ENCODE peak calls at places on chromosomes 5 and 9, in four cellular contexts. R is left ventricle myocardium inferior, K is astrocyte, L is right lobe of liver. H is an unnamed sample. For H3K36me3 and H3K4me1, the result is how much of the 10 kb centered on the place peaks cover.

GRCh38 chr5:139878093-139878492 is 82.5 kb downstream of the PSD2 start:
- DNase-seq in L (peak), R (no peak), K (no peak), H (no peak)

GRCh38 chr9:84955971-84956370 is 286.4 kb downstream of the NTRK2 start:
- DNase-seq in R (no peak), L (no peak), K (peak), H (no peak)

GRCh38 chr5:172187118-172188032 is 649 bp downstream of the STK10 start:
- DNase-seq in K (peak), R (peak), L (peak), H (peak)

GRCh38 chr5:139104577-139105271 is 93.4 kb downstream of the SIL1 start:
- DNase-seq in L (no peak), K (peak), R (peak), H (no peak)

GRCh38 chr9:19201899-19202891 is 28.3 kb upstream of the DENND4C start:
- DNase-seq in K (no peak), L (peak), R (no peak), H (peak)

GRCh38 chr5:3345195-3345594 is 250.4 kb upstream of the IRX1 start:
- DNase-seq in K (no peak), L (no peak), R (no peak), H (no peak)

GRCh38 chr5:137231535-137231934 is 267.6 kb downstream of the SPOCK1 start:
- DNase-seq in K (peak), L (no peak), R (no peak), H (no peak)

GRCh38 chr5:171574374-171574773 is 154.9 kb downstream of the FGF18 start:
- DNase-seq in R (peak), K (no peak), L (no peak), H (no peak)

GRCh38 chr5:73274870-73275756 is 102.1 kb downstream of the TMEM174 start:
- DNase-seq in R (no peak), L (no peak), K (no peak), H (no peak)

GRCh38 chr9:71816782-71817549 is 48.7 kb upstream of the CEMIP2 start:
- DNase-seq in K (no peak), L (no peak), R (no peak), H (no peak)

GRCh38 chr5:5218396-5218795 is 78.3 kb downstream of the ADAMTS16 start:
- DNase-seq in R (no peak), K (no peak), L (no peak), H (no peak)

GRCh38 chr9:14315754-14316573 is 2.0 kb upstream of the NFIB start:
- DNase-seq in L (peak), R (peak), K (no peak), H (peak)

GRCh38 chr9:94560237-94560636 is 5.4 kb downstream of the PCAT7 start:
- DNase-seq in R (no peak), L (no peak), K (no peak), H (no peak)

GRCh38 chr5:17216176-17216973 is 1.1 kb upstream of the BASP1 start:
- DNase-seq in K (no peak), R (peak), L (peak), H (peak)

GRCh38 chr9:129453734-129454133 is 167.2 kb downstream of the C9orf50 start:
- DNase-seq in L (no peak), R (no peak), K (no peak), H (no peak)

GRCh38 chr5:78527054-78527884 is 121.3 kb downstream of the LHFPL2 start:
- DNase-seq in L (no peak), R (peak), K (peak), H (peak)

GRCh38 chr5:50667079-50667652 is 729 bp downstream of the PARP8 start:
- DNase-seq in L (peak), R (peak), K (peak), H (peak)

GRCh38 chr5:95533761-95534160 is 21.0 kb downstream of the SKIC3 start:
- DNase-seq in K (no peak), R (no peak), L (no peak), H (no peak)

GRCh38 chr5:136197462-136198142 is 4.6 kb upstream of the SMIM32 start:
- DNase-seq in L (no peak), R (no peak), K (no peak), H (no peak)

GRCh38 chr5:77143998-77144836 is 57.1 kb upstream of the ZBED3 start:
- DNase-seq in K (peak), L (peak), R (peak), H (peak)

GRCh38 chr5:167770461-167770860 is 521.0 kb upstream of the WWC1 start:
- DNase-seq in K (peak), L (no peak), R (no peak), H (no peak)

GRCh38 chr5:160118349-160119141 is 705 bp downstream of the PWWP2A start:
- DNase-seq in K (no peak), L (peak), R (peak), H (peak)

GRCh38 chr5:173591300-173591622 is 25.2 kb downstream of the BOD1 start:
- DNase-seq in K (peak), R (no peak), L (no peak), H (no peak)

GRCh38 chr9:135568026-135568425 is 6.5 kb downstream of the PAEP start:
- DNase-seq in K (no peak), R (no peak), L (no peak), H (no peak)

GRCh38 chr5:137695651-137696428 is 40.0 kb downstream of the KLHL3 start:
- DNase-seq in L (no peak), K (no peak), R (no peak), H (no peak)

GRCh38 chr5:142129447-142129846 is 20.9 kb downstream of the NDFIP1 start:
- DNase-seq in L (no peak), K (no peak), R (no peak), H (no peak)

GRCh38 chr9:109179801-109180523 is 12.9 kb upstream of the FRRS1L start:
- DNase-seq in R (peak), L (no peak), K (no peak), H (no peak)

GRCh38 chr5:178111925-178112324 is 1.4 kb upstream of the N4BP3 start:
- DNase-seq in K (no peak), R (no peak), L (no peak), H (no peak)

GRCh38 chr9:115939065-115939765 is 214.4 kb upstream of the PAPPA start:
- DNase-seq in R (no peak), K (peak), L (no peak), H (no peak)

GRCh38 chr5:54148858-54149257 is 161.5 kb downstream of the ARL15 start:
- DNase-seq in K (no peak), R (no peak), L (no peak), H (no peak)

GRCh38 chr5:14069021-14069420 is 74.1 kb upstream of the TRIO start:
- DNase-seq in K (no peak), L (no peak), R (no peak), H (no peak)

GRCh38 chr9:121312169-121312568 is 44.2 kb downstream of the GSN start:
- DNase-seq in L (no peak), K (no peak), R (no peak), H (no peak)

GRCh38 chr9:121316852-121317373 is 49.0 kb downstream of the GSN start:
- DNase-seq in K (no peak), R (no peak), L (no peak), H (no peak)

GRCh38 chr9:121316378-121316777 is 48.4 kb downstream of the GSN start:
- DNase-seq in K (no peak), L (no peak), R (no peak), H (no peak)

GRCh38 chr9:121310571-121310970 is 42.6 kb downstream of the GSN start:
- DNase-seq in K (no peak), L (no peak), R (no peak), H (no peak)

GRCh38 chr9:121313458-121314152 is 45.6 kb downstream of the GSN start:
- DNase-seq in K (no peak), R (no peak), L (no peak), H (peak)
- H3K36me3 ChIP-seq in K (under half), R (half or more), L (under half), H (under half)

DNA sequence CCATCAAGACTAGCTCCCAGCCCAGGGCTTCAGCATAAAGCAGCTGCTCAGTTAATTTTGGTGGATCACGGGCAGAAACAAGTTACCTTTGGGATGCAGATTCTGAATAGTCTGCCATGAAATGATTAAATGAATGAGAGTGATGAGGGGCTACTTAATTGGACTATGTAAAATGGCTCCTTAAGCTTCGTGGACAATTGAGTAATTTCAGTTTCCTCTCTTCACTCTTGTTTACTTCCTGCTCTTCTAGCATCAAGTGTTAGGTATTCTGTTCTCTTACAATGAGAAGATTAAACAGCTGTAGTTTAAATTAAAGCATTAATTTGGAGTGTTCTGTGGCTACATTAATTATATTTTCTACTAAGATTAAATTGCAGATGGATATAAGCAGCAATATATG is 28.1 kb downstream of the PIK3R1 start:
- DNase-seq in L (no peak), R (no peak), K (no peak), H (no peak)
- H3K4me3 ChIP-seq in L (no peak), R (no peak), K (no peak), H (no peak)

GRCh38 chr9:133367778-133368177 is 8.1 kb downstream of the SURF4 start:
- DNase-seq in L (no peak), R (no peak), K (no peak), H (no peak)

GRCh38 chr9:133368249-133368881 is 7.5 kb downstream of the SURF4 start:
- DNase-seq in K (no peak), R (no peak), L (no peak), H (no peak)

GRCh38 chr9:133370680-133371079 is 5.2 kb downstream of the SURF4 start:
- DNase-seq in R (no peak), L (peak), K (no peak), H (no peak)

GRCh38 chr9:133369923-133370322 is 5.9 kb downstream of the SURF4 start:
- DNase-seq in K (no peak), L (no peak), R (no peak), H (no peak)

DNA sequence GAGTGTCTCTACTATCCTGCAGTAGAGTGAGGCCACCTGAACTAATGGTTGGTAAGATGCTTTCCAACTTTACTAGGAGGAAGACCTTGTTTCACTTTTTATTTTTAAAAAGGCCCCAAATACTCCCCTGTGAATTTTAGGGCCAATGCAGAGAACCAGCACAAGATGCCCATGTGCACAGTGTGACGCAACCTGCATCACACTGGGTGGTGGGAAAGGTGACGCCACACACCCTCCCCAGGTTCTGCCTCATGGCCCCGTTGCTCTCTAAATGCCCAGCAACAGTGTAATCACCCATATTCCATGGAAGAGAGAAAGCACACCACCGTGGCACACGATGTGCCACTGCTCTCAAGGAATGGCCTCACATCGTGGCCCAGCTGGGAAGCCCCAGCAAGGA is 6.4 kb downstream of the SURF4 start:
- DNase-seq in L (no peak), R (no peak), K (no peak), H (no peak)
- H3K4me1 ChIP-seq in L (half or more), R (half or more), K (under half), H (half or more)

GRCh38 chr5:150540042-150540441 is 32.1 kb downstream of the NDST1 start:
- DNase-seq in K (no peak), R (no peak), L (no peak), H (no peak)
- H3K36me3 ChIP-seq in K (half or more), R (half or more), L (under half), H (under half)

DNA sequence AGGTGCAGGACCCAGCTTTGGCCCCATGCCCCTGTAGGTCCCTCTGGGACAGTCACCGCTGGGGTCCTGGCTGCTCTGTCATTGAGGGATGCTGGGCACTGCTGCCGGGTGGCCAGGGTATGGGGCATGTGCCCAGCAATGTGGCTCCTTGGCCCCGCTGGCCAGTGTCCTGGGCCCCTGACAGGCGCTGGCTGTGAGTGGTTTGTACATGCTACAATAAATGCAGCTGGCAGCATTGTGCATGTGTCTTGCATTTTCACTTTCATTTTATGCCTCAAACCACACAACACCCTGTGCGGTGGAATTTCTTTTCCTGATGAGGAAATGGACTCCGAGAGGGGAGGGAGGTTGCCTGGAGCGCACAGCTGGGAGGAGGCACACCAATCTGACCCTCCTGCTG is 11.5 kb downstream of the TSPAN17 start:
- DNase-seq in K (no peak), L (no peak), R (no peak), H (no peak)
- H3K4me3 ChIP-seq in K (no peak), L (no peak), R (peak), H (no peak)

DNA sequence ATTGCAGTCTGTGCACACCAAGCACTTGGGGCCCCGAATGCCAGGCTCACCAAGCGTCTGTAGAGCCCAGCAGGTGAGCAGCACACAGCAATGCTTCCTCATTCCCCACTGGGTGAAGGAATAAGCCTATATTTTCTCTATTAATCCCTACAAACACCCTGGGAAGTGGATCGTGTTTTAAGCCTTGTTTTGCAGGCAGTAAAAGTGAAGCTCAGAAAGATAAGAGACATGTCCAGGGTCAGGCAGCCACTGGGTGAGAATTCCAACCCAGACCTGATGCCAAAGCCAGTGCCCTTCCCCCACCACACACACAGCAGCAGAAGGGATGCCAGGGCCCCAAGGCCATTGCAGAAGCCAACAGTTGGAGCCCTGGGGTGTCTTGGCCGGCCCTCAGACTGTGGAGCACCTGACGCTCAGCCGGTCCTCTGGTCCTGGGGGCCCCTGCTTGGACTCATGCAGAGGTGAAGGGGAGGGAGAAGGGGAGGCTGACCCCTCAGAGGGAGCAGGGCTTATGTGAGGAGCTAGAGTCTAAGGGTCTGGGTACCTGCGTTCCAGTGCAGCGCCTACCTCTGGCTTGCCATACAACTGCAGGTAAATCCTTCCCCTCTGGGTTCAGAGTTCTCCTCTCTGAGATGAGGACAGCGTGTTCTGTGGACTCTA is 26.3 kb upstream of the SYNPO start:
- DNase-seq in K (no peak), L (peak), R (peak), H (peak)
- H3K4me1 ChIP-seq in K (under half), L (half or more), R (half or more), H (half or more)

GRCh38 chr5:149495673-149496072 is 55.6 kb downstream of the CSNK1A1 start:
- DNase-seq in K (no peak), L (no peak), R (no peak), H (no peak)
- H3K36me3 ChIP-seq in K (half or more), L (under half), R (half or more), H (under half)

DNA sequence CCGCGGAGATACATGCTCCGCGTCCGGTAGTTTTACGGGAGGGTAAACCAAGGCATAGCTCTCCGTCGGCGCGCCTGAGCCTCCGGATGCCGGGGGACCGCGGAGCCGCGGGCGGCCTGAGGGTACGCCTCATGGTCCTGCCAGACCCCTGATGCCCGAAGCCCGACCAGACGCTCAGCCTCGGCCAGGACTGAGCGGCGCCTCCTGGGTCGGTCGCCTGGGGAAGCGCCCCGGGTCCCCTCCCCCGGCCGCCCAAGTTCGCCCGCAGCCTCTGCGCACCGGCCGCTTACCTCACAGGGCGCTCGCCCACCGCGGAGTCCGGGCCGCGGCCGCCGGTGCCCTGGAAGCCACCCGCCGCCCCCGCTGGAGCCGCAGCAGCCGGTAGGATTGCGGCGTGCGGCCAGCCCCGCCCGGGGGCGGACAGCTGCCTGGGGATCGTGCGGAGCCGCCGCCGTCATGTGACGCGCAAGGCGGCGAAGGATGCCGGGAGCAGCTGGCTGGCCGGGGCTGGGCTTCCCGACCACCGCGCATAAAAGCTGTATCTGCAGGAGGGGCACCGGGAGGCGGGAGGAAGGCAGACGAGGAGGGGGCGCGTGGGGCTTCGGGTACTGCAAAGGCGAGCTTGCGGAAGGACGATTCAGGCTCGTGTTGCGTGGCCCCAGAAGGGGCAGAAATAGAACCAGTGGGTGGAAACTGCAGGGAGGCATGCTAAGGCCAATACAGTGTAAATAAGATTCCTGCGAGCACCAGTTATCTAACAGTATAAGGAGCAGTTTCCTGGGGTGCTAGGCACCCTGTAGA is at the start of gene FBXO10:
- DNase-seq in K (peak), L (peak), R (peak), H (peak)
- H3K4me3 ChIP-seq in K (peak), L (peak), R (peak), H (peak)

DNA sequence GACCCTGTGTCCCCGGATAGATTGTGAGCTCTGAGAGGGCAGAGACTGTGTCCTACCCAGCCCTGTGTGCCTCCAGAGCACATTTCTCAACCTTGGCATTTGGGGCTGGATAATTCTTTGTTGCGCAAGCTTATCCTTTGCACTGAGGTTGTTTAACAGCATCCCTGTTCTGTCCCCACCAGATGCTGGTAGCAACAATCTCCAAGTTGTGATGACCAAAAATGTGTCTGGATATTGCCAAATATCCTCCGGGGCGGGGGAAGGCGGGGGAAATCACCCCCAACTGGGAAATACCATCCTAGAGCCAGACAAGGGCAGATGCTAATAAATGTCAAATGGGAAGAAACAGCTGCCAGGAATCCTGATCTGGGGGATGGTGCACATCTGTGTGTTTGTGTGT is 24.0 kb upstream of the TNIP1 start:
- DNase-seq in R (peak), L (no peak), K (no peak), H (no peak)
- H3K4me1 ChIP-seq in R (half or more), L (half or more), K (under half), H (half or more)